ENCODE peak calls at places on chromosomes 4 and X, in seven cellular contexts. I is stomach, J is HCT116, V is sigmoid colon, Y is left ventricle myocardium inferior, A is tibial nerve, C is RWPE1. D is an unnamed sample.

GRCh38 chr4:126718161-126718560 is 914.6 kb upstream of the INTU start:
- DNase-seq in Y (no peak), I (no peak), J (no peak), C (peak), A (no peak), V (no peak), D (no peak)

GRCh38 chr4:169202143-169202699 is 68.5 kb downstream of the SH3RF1 start:
- DNase-seq in J (no peak), V (no peak), Y (no peak), C (no peak), A (no peak), I (no peak), D (no peak)

GRCh38 chr4:41792166-41792565 is 43.6 kb upstream of the PHOX2B start:
- DNase-seq in C (no peak), V (no peak), I (no peak), J (no peak), Y (no peak), A (no peak), D (no peak)

GRCh38 chr4:147846318-147847135 is 114.6 kb downstream of the ARHGAP10 start:
- DNase-seq in A (no peak), C (no peak), J (no peak), Y (no peak), V (no peak), I (no peak), D (no peak)

GRCh38 chr4:5084911-5085475 is 33.7 kb downstream of the STK32B start:
- DNase-seq in I (no peak), V (no peak), C (no peak), Y (no peak), A (no peak), J (no peak), D (no peak)

GRCh38 chr4:170336238-170336775 is 246.6 kb upstream of the AADAT start:
- DNase-seq in V (no peak), J (no peak), A (no peak), I (no peak), C (no peak), Y (no peak), D (no peak)

GRCh38 chr4:144648042-144648441 is 2.1 kb downstream of the HHIP start:
- DNase-seq in I (no peak), C (no peak), A (no peak), J (no peak), Y (no peak), V (no peak), D (no peak)

GRCh38 chrX:134375691-134376090 is 84.3 kb upstream of the HPRT1 start:
- DNase-seq in V (no peak), J (no peak), Y (no peak), A (no peak), I (no peak), C (no peak), D (no peak)

GRCh38 chrX:19956923-19957322 is 33.9 kb downstream of the BCLAF3 start:
- DNase-seq in I (no peak), V (no peak), C (no peak), J (no peak), A (no peak), Y (peak), D (no peak)

GRCh38 chr4:165604181-165604580 is 225.4 kb downstream of the CPE start:
- DNase-seq in I (no peak), C (no peak), Y (no peak), A (no peak), J (no peak), V (no peak), D (no peak)

GRCh38 chr4:56828784-56829535 is 7.5 kb upstream of the SPINK2 start:
- DNase-seq in A (no peak), I (no peak), C (no peak), V (no peak), J (no peak), Y (no peak), D (no peak)

GRCh38 chr4:169823685-169824084 is 65.9 kb upstream of the HPF1 start:
- DNase-seq in Y (no peak), V (no peak), C (peak), I (no peak), A (no peak), J (no peak), D (no peak)

GRCh38 chr4:59249110-59249509 is 1951.0 kb upstream of the ADGRL3 start:
- DNase-seq in V (no peak), J (no peak), C (no peak), Y (no peak), I (no peak), A (no peak), D (no peak)

GRCh38 chr4:3871181-3871852 is 105.1 kb downstream of the ADRA2C start:
- DNase-seq in A (no peak), J (no peak), V (peak), I (no peak), Y (no peak), C (no peak), D (no peak)

GRCh38 chr4:59175588-59175987 is 2024.5 kb upstream of the ADGRL3 start:
- DNase-seq in I (no peak), C (no peak), V (no peak), A (no peak), Y (no peak), J (no peak), D (no peak)

GRCh38 chrX:12052109-12052508 is 86.2 kb upstream of the FRMPD4 start:
- DNase-seq in Y (no peak), A (no peak), J (no peak), C (no peak), V (no peak), I (no peak), D (no peak)

GRCh38 chr4:182206916-182207315 is 36.3 kb upstream of the TENM3 start:
- DNase-seq in V (no peak), I (no peak), C (no peak), A (no peak), J (no peak), Y (no peak), D (no peak)

GRCh38 chrX:34918091-34918736 is 24.4 kb upstream of the FAM47B start:
- DNase-seq in J (no peak), A (no peak), I (no peak), Y (no peak), V (no peak), C (peak), D (no peak)

GRCh38 chr4:47662975-47663374 is 174.9 kb downstream of the CORIN start:
- DNase-seq in Y (no peak), J (peak), A (no peak), V (no peak), C (no peak), I (no peak), D (no peak)

GRCh38 chr4:107131295-107131694 is 95.2 kb upstream of the DKK2 start:
- DNase-seq in I (no peak), C (no peak), V (no peak), Y (no peak), J (no peak), A (no peak), D (no peak)

GRCh38 chr4:1126506-1126905 is 13.1 kb upstream of the RNF212 start:
- DNase-seq in A (no peak), I (no peak), J (no peak), C (no peak), Y (no peak), V (no peak), D (no peak)

GRCh38 chr4:124389591-124389990 is 322.9 kb downstream of the ANKRD50 start:
- DNase-seq in V (no peak), A (no peak), I (no peak), C (no peak), J (no peak), Y (no peak), D (peak)

GRCh38 chrX:42384956-42385355 is 393.0 kb downstream of the PPP1R2C start:
- DNase-seq in J (no peak), A (no peak), V (no peak), Y (no peak), I (no peak), C (peak), D (peak)

GRCh38 chr4:127632420-127633403 is at the start of gene INTU:
- DNase-seq in C (peak), J (peak), A (peak), I (peak), Y (peak), V (peak), D (peak)

GRCh38 chrX:69163936-69164741 is 1.1 kb downstream of the PJA1 start:
- DNase-seq in A (no peak), Y (no peak), V (no peak), C (peak), J (no peak), I (peak), D (no peak)

GRCh38 chr4:183289688-183290087 is 30.4 kb downstream of the CLDN22 start:
- DNase-seq in I (no peak), V (no peak), J (no peak), C (peak), Y (no peak), A (no peak), D (no peak)

GRCh38 chr4:188658958-188659522 is 519.8 kb downstream of the TRIML1 start:
- DNase-seq in I (no peak), Y (no peak), C (no peak), A (no peak), J (no peak), V (no peak), D (no peak)

GRCh38 chr4:140426610-140427103 is 791 bp downstream of the CLGN start:
- DNase-seq in Y (peak), C (no peak), V (no peak), I (no peak), J (no peak), A (no peak), D (no peak)

GRCh38 chr4:153005914-153006381 is 69.8 kb downstream of the FHDC1 start:
- DNase-seq in V (peak), A (no peak), C (no peak), J (no peak), Y (no peak), I (no peak), D (no peak)

GRCh38 chrX:346034-346813 is 27.6 kb upstream of the GTPBP6 start:
- DNase-seq in V (peak), J (no peak), A (no peak), C (no peak), Y (peak), I (no peak), D (no peak)

GRCh38 chr4:28334221-28334620 is 1473.6 kb downstream of the STIM2 start:
- DNase-seq in Y (no peak), J (no peak), A (no peak), I (no peak), C (no peak), V (no peak), D (no peak)

GRCh38 chrX:123976671-123977316 is 15.3 kb downstream of the STAG2 start:
- DNase-seq in V (no peak), J (no peak), C (peak), Y (no peak), A (no peak), I (no peak), D (no peak)

GRCh38 chrX:153381684-153382532 is 19.2 kb downstream of the PNMA6E start:
- DNase-seq in J (no peak), A (no peak), Y (no peak), I (no peak), V (no peak), C (peak), D (no peak)

GRCh38 chr4:71609651-71610050 is 174.2 kb downstream of the GC start:
- DNase-seq in V (no peak), J (no peak), A (no peak), C (no peak), Y (no peak), I (no peak), D (no peak)
- H3K27ac ChIP-seq in V (no peak), J (no peak), A (no peak), C (no peak), Y (no peak), I (no peak), D (no peak)

GRCh38 chr4:7781993-7782392 is 157.7 kb downstream of the AFAP1 start:
- DNase-seq in I (no peak), C (no peak), J (no peak), V (peak), A (no peak), Y (no peak), D (no peak)
- H3K27ac ChIP-seq in I (no peak), C (no peak), J (no peak), V (peak), A (no peak), Y (peak), D (no peak)

GRCh38 chr4:155761916-155762315 is 3.1 kb downstream of the GUCY1B1 start:
- DNase-seq in A (no peak), I (no peak), C (no peak), J (no peak), Y (no peak), V (no peak), D (no peak)
- H3K27ac ChIP-seq in A (no peak), I (peak), C (no peak), J (no peak), Y (peak), V (peak), D (no peak)

GRCh38 chrX:119389214-119389613 is 9.9 kb upstream of the SLC25A43 start:
- DNase-seq in J (no peak), A (no peak), Y (no peak), I (no peak), V (no peak), C (no peak), D (no peak)

GRCh38 chrX:119393144-119393543 is 6.0 kb upstream of the SLC25A43 start:
- DNase-seq in Y (no peak), V (no peak), I (no peak), C (no peak), A (no peak), J (no peak), D (no peak)

GRCh38 chrX:119391279-119391678 is 7.9 kb upstream of the SLC25A43 start:
- DNase-seq in I (peak), C (no peak), J (peak), V (no peak), Y (no peak), A (no peak), D (no peak)

GRCh38 chrX:119389854-119390501 is 9.2 kb upstream of the SLC25A43 start:
- DNase-seq in Y (no peak), C (no peak), I (no peak), V (no peak), J (no peak), A (no peak), D (no peak)
- H3K27ac ChIP-seq in Y (no peak), C (no peak), I (no peak), V (no peak), J (no peak), A (peak), D (no peak)

GRCh38 chrX:53718073-53718472 is 31.6 kb upstream of the HUWE1 start:
- DNase-seq in I (no peak), Y (no peak), A (no peak), C (no peak), J (no peak), V (no peak), D (no peak)

GRCh38 chrX:53714580-53715335 is 28.2 kb upstream of the HUWE1 start:
- DNase-seq in V (no peak), I (peak), C (peak), A (no peak), J (peak), Y (no peak), D (peak)

GRCh38 chrX:53715336-53715924 is 28.9 kb upstream of the HUWE1 start:
- DNase-seq in J (no peak), I (no peak), C (no peak), A (no peak), V (no peak), Y (no peak), D (no peak)

GRCh38 chrX:53716328-53717088 is 30.0 kb upstream of the HUWE1 start:
- DNase-seq in I (no peak), Y (no peak), A (no peak), V (no peak), J (no peak), C (no peak), D (peak)

GRCh38 chrX:53717205-53717604 is 30.7 kb upstream of the HUWE1 start:
- DNase-seq in V (no peak), J (no peak), C (no peak), Y (no peak), A (no peak), I (no peak), D (no peak)
- H3K27ac ChIP-seq in V (no peak), J (no peak), C (no peak), Y (no peak), A (no peak), I (no peak), D (peak)

GRCh38 chrX:101736651-101737050 is 77.0 kb upstream of the ARMCX2 start:
- DNase-seq in C (no peak), A (no peak), Y (no peak), V (no peak), J (no peak), I (no peak), D (no peak)
- H3K27ac ChIP-seq in C (no peak), A (no peak), Y (no peak), V (no peak), J (no peak), I (no peak), D (no peak)

GRCh38 chrX:41176263-41176662 is 91.0 kb downstream of the USP9X start:
- DNase-seq in I (no peak), Y (no peak), V (no peak), C (no peak), J (no peak), A (no peak), D (no peak)
- H3K27ac ChIP-seq in I (no peak), Y (no peak), V (no peak), C (no peak), J (no peak), A (no peak), D (no peak)

D was measured in epithelial cell of prostate.